ENCODE peak calls at places on chromosomes 1 and 21, in seven cellular contexts. O is IMR-90; Z is stimulated activated CD4-positive, alpha-beta T cell treated with anti-CD3 and anti-CD28 coated beads, Interleukin-12 subunit alpha, Interleukin-12 subunit beta, amount 100 ng/mL, for 4 hours; M is posterior cingulate gyrus; N is effector memory CD8-positive, alpha-beta T cell; L is GM13977; H is epithelial cell of esophagus. A is an unnamed sample.
A peak's percentile ranks its signal among the peaks of the same experiment; 100 is the strongest.

GRCh38 chr1:184910596-184910995 is 63.7 kb downstream of the NIBAN1 start:
- DNase-seq in H (peak; percentile 79), Z (no peak), O (peak; percentile 28), N (no peak), L (no peak), M (no peak), A (no peak)

GRCh38 chr1:83808536-83808935 is 190.4 kb downstream of the TTLL7 start:
- DNase-seq in H (no peak), N (no peak), O (no peak), Z (no peak), M (no peak), L (no peak), A (no peak)

GRCh38 chr1:192943108-192943507 is 116.1 kb downstream of the UCHL5 start:
- DNase-seq in N (no peak), M (no peak), H (no peak), L (no peak), Z (no peak), O (peak; percentile 28), A (no peak)

GRCh38 chr1:59709333-59709732 is 105.4 kb upstream of the HOOK1 start:
- DNase-seq in H (no peak), L (no peak), M (no peak), O (no peak), Z (no peak), N (no peak), A (no peak)

GRCh38 chr1:109659145-109659544 is 3.2 kb downstream of the GSTM4 start:
- DNase-seq in H (no peak), Z (no peak), M (no peak), N (no peak), O (no peak), L (no peak), A (no peak)

GRCh38 chr1:50822035-50822776 is 137.9 kb downstream of the FAF1 start:
- DNase-seq in H (no peak), M (no peak), L (no peak), O (peak; percentile 20), Z (no peak), N (no peak), A (no peak)

GRCh38 chr1:23567996-23568607 is 8.8 kb upstream of the ID3 start:
- DNase-seq in N (no peak), O (no peak), M (peak; percentile 76), Z (no peak), H (no peak), L (no peak), A (no peak)

GRCh38 chr1:113758631-113759340 is 500 bp downstream of the PHTF1 start:
- DNase-seq in H (peak; percentile 32), Z (peak; percentile 48), L (peak; percentile 81), M (peak; percentile 44), N (peak; percentile 57), O (peak; percentile 25), A (no peak)

GRCh38 chr1:8337776-8338525 is 20.0 kb downstream of the SLC45A1 start:
- DNase-seq in L (no peak), H (no peak), Z (no peak), N (no peak), O (no peak), M (no peak), A (no peak)

GRCh38 chr21:43189936-43190335 is 21.1 kb downstream of the CRYAA start:
- DNase-seq in M (no peak), N (no peak), L (no peak), O (no peak), H (no peak), Z (no peak), A (no peak)

GRCh38 chr1:76867342-76868130 is at the start of gene ST6GALNAC5:
- DNase-seq in N (no peak), M (peak; percentile 29), H (no peak), L (peak; percentile 37), Z (no peak), O (peak; percentile 9), A (no peak)

GRCh38 chr1:234755449-234755863 is 145.5 kb upstream of the IRF2BP2 start:
- DNase-seq in H (peak; percentile 65), N (no peak), Z (no peak), M (peak; percentile 87), L (no peak), O (peak; percentile 95), A (no peak)

GRCh38 chr1:223228201-223228600 is 85.2 kb upstream of the TLR5 start:
- DNase-seq in H (no peak), Z (no peak), M (no peak), O (no peak), L (no peak), N (no peak), A (no peak)

GRCh38 chr1:54151013-54151412 is 1.8 kb downstream of the CDCP2 start:
- DNase-seq in O (no peak), L (no peak), Z (no peak), H (no peak), N (no peak), M (no peak), A (no peak)

GRCh38 chr1:84665703-84666317 is 24.5 kb downstream of the SSX2IP start:
- DNase-seq in M (no peak), O (peak; percentile 60), Z (no peak), L (no peak), N (no peak), H (no peak), A (no peak)

GRCh38 chr1:167683641-167684502 is 37.9 kb upstream of the MPZL1 start:
- DNase-seq in N (no peak), M (no peak), Z (no peak), H (peak; percentile 22), L (no peak), O (peak; percentile 41), A (peak; percentile 63)

GRCh38 chr1:241819340-241819866 is 28.6 kb upstream of the EXO1 start:
- DNase-seq in H (no peak), O (no peak), Z (no peak), M (no peak), L (no peak), N (no peak), A (no peak)

GRCh38 chr1:37945743-37946702 is 830 bp downstream of the INPP5B start:
- DNase-seq in Z (no peak), M (peak; percentile 23), L (no peak), O (peak; percentile 95), H (no peak), N (no peak), A (no peak)

GRCh38 chr1:12450090-12450764 is 167.8 kb downstream of the DHRS3 start:
- DNase-seq in L (no peak), H (no peak), N (no peak), M (peak; percentile 53), Z (no peak), O (no peak), A (no peak)

GRCh38 chr1:15915991-15916390 is 59.9 kb downstream of the ZBTB17 start:
- DNase-seq in Z (no peak), N (no peak), H (no peak), M (no peak), O (peak; percentile 41), L (no peak), A (no peak)

GRCh38 chr1:100734716-100735115 is 15.2 kb downstream of the VCAM1 start:
- DNase-seq in O (peak; percentile 80), N (no peak), L (no peak), M (no peak), H (peak; percentile 15), Z (no peak), A (no peak)

GRCh38 chr1:22053861-22054770 is 1.6 kb downstream of the CDC42 start:
- DNase-seq in O (peak; percentile 20), L (no peak), H (peak; percentile 85), N (no peak), Z (no peak), M (no peak), A (no peak)

A was measured in iPS DF 19.7.